ENCODE peak calls at places on chromosomes 12 and 14, in ten cellular contexts. C, A, B, S, K, J, Q, L, M and U are unnamed samples.

GRCh38 chr12:21771311-21771710 is 3.2 kb downstream of the KCNJ8 start:
- DNase-seq in C (no peak), A (no peak), B (no peak), S (no peak), K (no peak), J (peak; percentile 2), Q (no peak), L (no peak), M (no peak), U (no peak)

GRCh38 chr12:40254455-40255085 is 29.8 kb downstream of the LRRK2 start:
- DNase-seq in C (no peak), A (no peak), B (no peak), S (no peak), K (no peak), J (no peak), Q (no peak), L (no peak), M (no peak), U (no peak)

GRCh38 chr12:69022674-69023073 is 89.7 kb upstream of the CPM start:
- DNase-seq in C (no peak), A (no peak), B (no peak), S (no peak), K (no peak), J (no peak), Q (no peak), L (no peak), M (no peak), U (no peak)

GRCh38 chr12:101407054-101407437 is 526 bp downstream of the ARL1 start:
- DNase-seq in C (no peak), A (no peak), B (no peak), S (no peak), K (peak; percentile 9), J (no peak), Q (no peak), L (no peak), M (peak; percentile 59), U (no peak)

GRCh38 chr12:62588916-62589315 is 122.3 kb downstream of the MON2 start:
- DNase-seq in C (peak; percentile 55), A (no peak), B (no peak), S (no peak), K (no peak), J (no peak), Q (peak; percentile 9), L (no peak), M (no peak), U (no peak)

GRCh38 chr12:54977155-54977554 is 7.4 kb downstream of the TESPA1 start:
- DNase-seq in C (peak; percentile 81), A (no peak), B (no peak), S (no peak), K (no peak), J (peak; percentile 20), Q (peak; percentile 12), L (peak; percentile 35), M (no peak), U (no peak)

GRCh38 chr12:54390176-54390667 is 5.7 kb upstream of the ZNF385A start:
- DNase-seq in C (no peak), A (no peak), B (no peak), S (no peak), K (no peak), J (no peak), Q (no peak), L (peak; percentile 79), M (peak; percentile 59), U (no peak)

GRCh38 chr12:25590021-25590721 is 37.1 kb upstream of the LMNTD1 start:
- DNase-seq in C (no peak), A (no peak), B (no peak), S (no peak), K (no peak), J (no peak), Q (no peak), L (no peak), M (no peak), U (no peak)

GRCh38 chr14:21526672-21527319 is 650 bp upstream of the SALL2 start:
- DNase-seq in C (no peak), A (no peak), B (no peak), S (no peak), K (no peak), J (no peak), Q (no peak), L (no peak), M (peak; percentile 60), U (no peak)

DNA sequence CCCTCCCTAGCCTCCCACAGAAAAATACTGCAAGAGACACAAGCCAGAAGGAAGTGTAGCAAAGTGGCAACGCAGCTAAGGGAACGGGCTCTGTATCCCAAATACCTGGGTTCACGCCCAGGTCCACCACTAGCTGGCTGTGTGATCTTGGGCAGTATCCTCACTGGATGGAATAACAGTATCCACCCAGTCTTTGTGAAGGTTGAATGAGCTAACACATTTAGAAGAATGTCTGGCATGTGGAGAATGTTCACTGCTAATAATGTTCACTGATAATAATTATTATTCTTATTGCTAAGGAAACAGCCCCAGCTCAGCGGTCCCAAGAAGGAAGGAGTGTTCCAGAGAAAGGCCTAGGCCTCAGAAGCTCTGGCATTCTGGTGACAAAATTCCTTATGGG is 70.9 kb downstream of the VWF start:
- DNase-seq in C (peak; percentile 36), A (no peak), B (no peak), S (no peak), K (no peak), J (peak; percentile 84), Q (no peak), L (no peak), M (peak; percentile 17), U (no peak)
- TF ChIP-seq CTCF in C (no peak), A (no peak), B (no peak), S (no peak), K (no peak), J (no peak), Q (no peak), L (no peak), M (peak; percentile 12), U (no peak)

DNA sequence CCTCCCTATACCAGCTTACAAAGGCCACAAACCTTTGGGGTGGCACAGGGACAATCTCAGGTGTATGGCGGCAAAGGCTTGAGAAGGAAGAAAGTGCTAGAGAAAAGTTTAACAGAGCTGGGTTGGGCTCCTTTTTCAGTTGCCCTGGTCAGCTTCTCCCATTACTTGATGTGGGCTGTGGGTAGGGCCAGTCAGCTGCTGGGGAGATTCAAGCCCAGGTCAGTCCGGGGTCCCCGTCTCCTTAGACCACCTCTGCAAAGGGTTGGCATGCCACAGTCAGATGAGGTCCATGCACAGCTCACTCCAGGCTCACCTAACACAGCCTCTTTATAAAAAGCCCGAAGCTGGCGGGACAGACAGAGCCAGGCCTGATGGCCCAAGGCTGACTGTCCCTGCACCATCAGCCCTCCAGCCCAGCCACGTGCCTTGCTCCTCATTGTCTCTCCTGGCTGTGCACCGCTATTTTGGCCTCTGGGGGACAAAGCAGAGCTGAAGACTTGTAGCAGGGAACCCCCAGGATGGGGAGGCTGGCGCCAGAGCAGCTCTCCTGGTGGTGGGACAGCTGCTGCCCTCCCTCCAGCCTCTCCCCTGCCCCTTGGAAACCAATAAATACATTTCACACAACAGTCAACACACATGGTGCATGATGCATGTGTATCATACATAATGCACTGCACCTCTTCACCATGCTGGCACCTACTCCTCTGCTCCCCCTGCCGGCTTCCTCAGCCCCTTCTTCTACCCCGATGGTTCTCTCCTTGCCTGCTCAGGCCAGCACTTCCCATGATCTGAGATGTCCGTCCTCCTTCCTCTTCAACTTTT is 61.7 kb upstream of the DDX11 start:
- DNase-seq in C (no peak), A (no peak), B (no peak), S (no peak), K (no peak), J (no peak), Q (no peak), L (no peak), M (no peak), U (no peak)
- TF ChIP-seq CTCF in C (peak; percentile 59), A (no peak), B (peak; percentile 35), S (no peak), K (peak; percentile 40), J (peak; percentile 28), Q (peak; percentile 28), L (no peak), M (peak; percentile 30), U (no peak)

DNA sequence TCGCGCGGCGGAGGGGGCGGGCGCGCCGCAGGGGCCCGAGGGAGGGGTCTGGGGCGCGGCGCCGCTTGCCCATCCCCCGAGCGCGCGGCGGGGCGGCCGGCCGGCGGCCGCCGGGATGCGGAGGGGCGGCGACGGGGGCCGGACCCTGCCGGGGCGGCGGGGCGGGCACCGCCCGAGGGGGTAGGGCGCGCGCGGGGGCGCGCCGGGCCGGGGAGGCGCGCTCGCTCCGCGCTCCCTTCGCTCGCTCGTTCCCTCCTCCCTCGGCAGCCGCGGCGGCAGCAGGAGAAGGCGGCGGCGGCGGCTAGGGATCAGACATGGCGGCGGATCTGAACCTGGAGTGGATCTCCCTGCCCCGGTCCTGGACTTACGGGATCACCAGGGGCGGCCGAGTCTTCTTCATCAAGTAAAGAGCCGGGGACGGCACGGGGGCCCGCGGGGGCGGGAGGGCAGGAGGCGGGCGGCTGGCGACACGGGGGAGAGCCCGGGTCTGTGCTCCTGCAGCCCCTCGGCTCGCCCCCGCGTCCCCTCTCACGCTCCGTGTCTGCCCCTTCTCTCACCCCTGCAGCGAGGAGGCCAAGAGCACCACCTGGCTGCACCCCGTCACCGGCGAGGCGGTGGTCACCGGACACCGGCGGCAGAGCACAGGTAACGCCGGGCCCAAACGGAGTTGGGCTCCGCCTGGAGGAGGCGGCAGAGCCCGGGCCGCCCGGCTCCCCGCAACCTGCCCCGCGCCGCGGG is at the start of gene PLEKHA5:
- DNase-seq in C (peak; percentile 56), A (peak; percentile 48), B (peak; percentile 58), S (no peak), K (peak; percentile 48), J (peak; percentile 85), Q (peak; percentile 64), L (peak; percentile 47), M (peak; percentile 93), U (peak; percentile 84)
- TF ChIP-seq CTCF in C (peak; percentile 45), A (peak; percentile 31), B (no peak), S (peak; percentile 40), K (no peak), J (no peak), Q (no peak), L (no peak), M (no peak), U (no peak)

GRCh38 chr14:82003418-82003817 is 469.8 kb upstream of the SEL1L start:
- DNase-seq in C (no peak), A (no peak), B (no peak), S (no peak), K (no peak), J (no peak), Q (no peak), L (no peak), M (no peak), U (no peak)

GRCh38 chr14:82009993-82010392 is 476.3 kb upstream of the SEL1L start:
- DNase-seq in C (no peak), A (no peak), B (no peak), S (no peak), K (no peak), J (no peak), Q (no peak), L (no peak), M (no peak), U (no peak)

GRCh38 chr14:82011460-82011859 is 477.8 kb upstream of the SEL1L start:
- DNase-seq in C (no peak), A (no peak), B (no peak), S (no peak), K (no peak), J (no peak), Q (no peak), L (no peak), M (no peak), U (no peak)

DNA sequence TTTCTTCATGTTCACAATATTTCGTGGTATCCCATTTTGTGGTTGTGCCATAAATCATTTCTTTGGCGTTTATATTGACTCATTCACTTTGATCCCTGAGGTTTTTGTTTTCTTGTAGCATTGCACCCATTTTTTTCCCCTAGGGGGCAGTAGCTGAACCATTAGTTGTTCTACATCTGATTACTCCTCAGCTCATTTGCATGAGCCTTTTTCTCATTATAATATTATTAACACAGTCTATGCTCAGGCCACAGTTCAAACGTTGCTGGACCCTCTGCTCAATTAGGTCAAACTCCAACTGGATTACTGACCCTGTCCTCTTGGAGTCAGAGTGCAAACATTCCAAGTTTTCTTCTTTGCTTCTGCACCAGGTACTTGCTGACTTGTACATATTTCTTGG is 475.4 kb upstream of the SEL1L start:
- DNase-seq in C (no peak), A (no peak), B (no peak), S (no peak), K (no peak), J (no peak), Q (no peak), L (no peak), M (no peak), U (no peak)
- TF ChIP-seq CTCF in C (peak; percentile 43), A (no peak), B (peak; percentile 24), S (peak; percentile 22), K (no peak), J (no peak), Q (no peak), L (no peak), M (peak; percentile 6), U (peak; percentile 74)